ENCODE peak calls at places on chromosomes 12 and 14, in four cellular contexts. One of them, this sample, is unnamed.

GRCh38 chr12:13181375-13182070 is 15.0 kb upstream of the EMP1 start:
- DNase-seq in GM12878: no peak
- DNase-seq in K562: no peak
- DNase-seq in endothelial cell of umbilical vein: no peak
- DNase-seq in this sample: no peak

GRCh38 chr14:49930720-49931119 is 37.8 kb downstream of the ARF6 start:
- DNase-seq in endothelial cell of umbilical vein: no peak
- DNase-seq in K562: no peak
- DNase-seq in GM12878: no peak
- DNase-seq in this sample: no peak

GRCh38 chr14:51653855-51654548 is 2.3 kb downstream of the FRMD6 start:
- DNase-seq in GM12878: no peak
- DNase-seq in endothelial cell of umbilical vein: peak
- DNase-seq in K562: no peak
- DNase-seq in this sample: peak

GRCh38 chr12:30874455-30875313 is 51.9 kb upstream of the TSPAN11 start:
- DNase-seq in K562: no peak
- DNase-seq in endothelial cell of umbilical vein: no peak
- DNase-seq in GM12878: no peak
- DNase-seq in this sample: no peak

GRCh38 chr12:68001486-68002466 is 12.5 kb downstream of the IFNG-AS1 start:
- DNase-seq in endothelial cell of umbilical vein: peak
- DNase-seq in K562: peak
- DNase-seq in GM12878: no peak
- DNase-seq in this sample: peak

GRCh38 chr12:67045650-67046049 is 223.5 kb upstream of the CAND1 start:
- DNase-seq in GM12878: no peak
- DNase-seq in K562: no peak
- DNase-seq in endothelial cell of umbilical vein: no peak
- DNase-seq in this sample: no peak

GRCh38 chr12:24045816-24046257 is 96.4 kb upstream of the SOX5 start:
- DNase-seq in endothelial cell of umbilical vein: peak
- DNase-seq in K562: no peak
- DNase-seq in GM12878: no peak
- DNase-seq in this sample: peak

GRCh38 chr12:11693068-11693467 is 43.6 kb downstream of the ETV6 start:
- DNase-seq in GM12878: no peak
- DNase-seq in endothelial cell of umbilical vein: no peak
- DNase-seq in K562: no peak
- DNase-seq in this sample: no peak

GRCh38 chr14:68705741-68706283 is 87.1 kb downstream of the ZFP36L1 start:
- DNase-seq in K562: peak
- DNase-seq in GM12878: no peak
- DNase-seq in endothelial cell of umbilical vein: no peak
- DNase-seq in this sample: no peak

DNA sequence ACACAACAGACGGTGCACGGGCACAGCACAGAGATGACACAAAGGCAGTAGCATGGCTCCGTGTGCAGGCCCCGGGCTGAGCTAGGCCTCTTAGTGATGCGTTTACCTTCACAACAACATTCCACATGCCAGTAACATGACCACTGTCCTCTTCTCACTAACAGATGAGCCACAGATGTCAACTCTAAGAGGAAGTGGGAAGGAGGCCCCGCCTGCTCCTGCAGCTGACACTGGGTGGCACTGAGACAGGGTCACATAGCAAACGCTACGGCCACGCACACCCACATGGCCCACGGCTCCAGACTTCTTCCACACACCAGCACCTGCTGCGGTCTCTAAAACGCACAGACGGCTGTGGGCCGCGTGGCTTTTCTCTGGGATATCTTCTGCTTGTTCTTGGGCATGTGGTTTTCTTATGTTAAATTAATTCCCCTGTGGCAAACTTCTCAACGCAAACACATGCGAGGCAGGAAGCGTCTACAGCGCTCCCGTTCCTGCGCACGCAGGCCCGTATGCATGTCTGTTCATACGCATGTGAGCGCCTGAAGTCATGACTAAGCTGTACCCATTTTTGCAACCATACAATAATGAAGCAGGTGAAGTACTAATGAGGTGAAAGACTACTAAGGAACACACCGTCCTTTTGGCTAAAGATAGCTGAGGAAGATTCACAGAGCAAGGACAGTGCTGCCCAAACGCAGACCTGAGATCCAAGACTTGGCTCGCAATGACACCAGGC is 26.8 kb downstream of the AMN start:
- DNase-seq in K562: no peak
- DNase-seq in endothelial cell of umbilical vein: no peak
- DNase-seq in GM12878: no peak
- DNase-seq in this sample: peak
- TF ChIP-seq FOS in K562: no peak
- TF ChIP-seq FOS in endothelial cell of umbilical vein: no peak
- TF ChIP-seq FOS in GM12878: no peak
- TF ChIP-seq FOS in this sample: no peak

GRCh38 chr12:51005671-51006070 is 20.5 kb downstream of the SLC11A2 start:
- DNase-seq in endothelial cell of umbilical vein: no peak
- DNase-seq in GM12878: no peak
- DNase-seq in K562: no peak
- DNase-seq in this sample: no peak
- TF ChIP-seq FOS in endothelial cell of umbilical vein: no peak
- TF ChIP-seq FOS in GM12878: no peak
- TF ChIP-seq FOS in K562: no peak
- TF ChIP-seq FOS in this sample: no peak

DNA sequence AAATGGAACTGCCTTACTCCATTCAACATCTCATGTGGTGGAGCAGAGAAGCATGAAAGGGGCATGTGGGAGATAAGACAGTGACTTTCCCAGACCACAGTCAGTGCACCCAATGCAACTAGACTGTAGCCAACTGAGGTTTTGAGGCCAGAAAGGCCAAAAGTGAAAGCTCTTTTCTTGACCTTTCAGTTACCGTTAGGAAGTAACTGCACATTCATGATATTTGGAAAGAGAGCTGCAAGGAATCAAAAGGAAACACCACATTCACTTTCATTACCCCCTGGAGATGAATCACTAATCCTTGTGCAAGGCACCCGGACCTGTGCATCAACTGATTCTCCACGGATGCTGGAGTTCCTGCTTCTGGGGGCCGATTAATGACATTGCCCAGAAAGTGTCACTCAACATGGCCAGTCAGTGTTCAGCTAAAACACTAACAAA is 72.9 kb upstream of the ELK3 start:
- DNase-seq in GM12878: peak
- DNase-seq in K562: no peak
- DNase-seq in endothelial cell of umbilical vein: peak
- DNase-seq in this sample: peak
- TF ChIP-seq FOS in GM12878: no peak
- TF ChIP-seq FOS in K562: no peak
- TF ChIP-seq FOS in endothelial cell of umbilical vein: peak
- TF ChIP-seq FOS in this sample: no peak

GRCh38 chr14:79018846-79019245 is 848.7 kb downstream of the NRXN3 start:
- DNase-seq in K562: no peak
- DNase-seq in GM12878: no peak
- DNase-seq in endothelial cell of umbilical vein: peak
- DNase-seq in this sample: peak
- TF ChIP-seq FOS in K562: no peak
- TF ChIP-seq FOS in GM12878: no peak
- TF ChIP-seq FOS in endothelial cell of umbilical vein: peak
- TF ChIP-seq FOS in this sample: peak

DNA sequence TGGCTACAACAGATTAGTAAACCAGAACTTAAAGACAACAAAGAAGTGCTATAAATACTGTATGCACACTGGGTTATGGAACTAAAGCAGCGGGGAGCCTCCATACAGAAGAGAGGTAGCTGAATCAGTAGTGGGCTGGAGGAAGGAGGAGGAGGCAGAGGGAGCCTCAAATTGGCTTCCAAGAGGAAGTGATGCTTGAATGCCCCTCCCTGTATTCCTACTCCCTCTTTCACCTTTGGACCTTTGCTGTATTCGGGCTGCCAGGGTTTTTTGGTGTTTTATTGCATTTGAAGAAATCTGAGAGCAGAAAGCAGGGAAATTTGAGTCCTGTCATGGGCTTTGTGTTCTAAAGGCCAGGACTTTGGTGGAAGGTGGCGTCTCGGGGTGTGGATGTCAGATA is 104.0 kb upstream of the PTPRB start:
- DNase-seq in endothelial cell of umbilical vein: no peak
- DNase-seq in K562: no peak
- DNase-seq in GM12878: no peak
- DNase-seq in this sample: no peak
- TF ChIP-seq FOS in endothelial cell of umbilical vein: no peak
- TF ChIP-seq FOS in K562: no peak
- TF ChIP-seq FOS in GM12878: no peak
- TF ChIP-seq FOS in this sample: no peak

This sample was measured in IMR-90.